ENCODE peak calls at places on chromosome 21, in five cellular contexts. B, O, U, Q and K are unnamed samples.

GRCh38 chr21:41171210-41171609 is 3.2 kb downstream of the BACE2 start:
- DNase-seq in O (no peak), Q (peak; percentile 75), B (no peak), U (peak; percentile 83), K (peak; percentile 61)

GRCh38 chr21:36608251-36608650 is 90.7 kb upstream of the SIM2 start:
- DNase-seq in O (no peak), B (no peak), U (no peak), Q (no peak), K (no peak)

GRCh38 chr21:15257646-15258045 is 192.8 kb upstream of the NRIP1 start:
- DNase-seq in Q (no peak), B (no peak), U (no peak), O (no peak), K (no peak)

GRCh38 chr21:46457801-46458314 is 833 bp upstream of the DIP2A start:
- DNase-seq in B (peak; percentile 46), U (no peak), O (no peak), Q (peak; percentile 82), K (peak; percentile 41)

GRCh38 chr21:45072963-45073300 is 1.4 kb upstream of the ADARB1 start:
- DNase-seq in Q (no peak), B (no peak), U (no peak), O (no peak), K (no peak)

GRCh38 chr21:29676395-29676794 is 263.4 kb downstream of the GRIK1 start:
- DNase-seq in O (no peak), B (no peak), U (no peak), Q (no peak), K (no peak)

GRCh38 chr21:28091500-28091899 is 901.2 kb downstream of the LTN1 start:
- DNase-seq in Q (no peak), O (no peak), B (no peak), U (no peak), K (no peak)

GRCh38 chr21:45993210-45994085 is 11.9 kb downstream of the COL6A1 start:
- DNase-seq in O (peak; percentile 13), B (no peak), U (peak; percentile 16), Q (peak; percentile 61), K (no peak)

GRCh38 chr21:33380483-33380998 is 22.7 kb upstream of the IFNGR2 start:
- DNase-seq in U (peak; percentile 96), O (peak; percentile 61), B (peak; percentile 95), Q (peak; percentile 94), K (peak; percentile 96)

GRCh38 chr21:19853061-19853460 is 1145.1 kb upstream of the NCAM2 start:
- DNase-seq in U (no peak), Q (peak; percentile 38), B (no peak), O (no peak), K (no peak)

GRCh38 chr21:28235169-28235892 is 757.3 kb downstream of the LTN1 start:
- DNase-seq in B (no peak), O (no peak), Q (no peak), U (no peak), K (peak; percentile 55)

GRCh38 chr21:45973475-45974072 is 8.0 kb upstream of the COL6A1 start:
- DNase-seq in O (peak; percentile 73), Q (peak; percentile 78), U (peak; percentile 71), B (peak; percentile 82), K (peak; percentile 89)

DNA sequence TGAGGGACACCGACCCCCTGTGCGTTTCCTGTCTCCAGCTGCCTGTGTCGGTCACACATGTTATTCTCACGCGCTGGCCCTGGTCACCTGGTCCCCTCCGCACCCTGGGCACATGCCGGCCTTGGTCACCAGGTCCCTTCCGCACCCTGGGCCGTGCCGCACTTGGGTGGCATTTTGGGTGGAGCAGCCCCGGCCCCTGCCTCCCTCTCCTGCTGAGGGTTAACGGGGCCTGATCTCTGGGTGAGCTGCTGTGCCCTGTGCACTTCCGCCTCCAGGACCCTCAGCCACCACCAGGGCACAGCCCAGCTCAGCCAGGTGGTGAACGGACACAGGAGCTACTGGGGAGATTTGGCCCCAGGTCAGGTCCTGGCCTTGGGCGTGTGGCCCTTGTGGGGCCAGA is 26.6 kb downstream of the RRP1 start:
- DNase-seq in O (no peak), B (no peak), Q (no peak), U (no peak), K (no peak)
- TF ChIP-seq CTCF in O (no peak), B (no peak), Q (no peak), U (no peak), K (no peak)

GRCh38 chr21:37914211-37914900 is 1.9 kb downstream of the KCNJ6 start:
- DNase-seq in O (no peak), Q (peak; percentile 73), U (no peak), B (peak; percentile 5), K (no peak)

GRCh38 chr21:37915516-37915915 is 741 bp downstream of the KCNJ6 start:
- DNase-seq in B (peak; percentile 50), U (no peak), Q (no peak), O (no peak), K (no peak)

GRCh38 chr21:37916795-37917142 is 512 bp upstream of the KCNJ6 start:
- DNase-seq in B (no peak), Q (no peak), U (no peak), O (no peak), K (no peak)

GRCh38 chr21:37917612-37918011 is 1.4 kb upstream of the KCNJ6 start:
- DNase-seq in B (peak; percentile 22), Q (no peak), U (no peak), O (no peak), K (peak; percentile 30)

DNA sequence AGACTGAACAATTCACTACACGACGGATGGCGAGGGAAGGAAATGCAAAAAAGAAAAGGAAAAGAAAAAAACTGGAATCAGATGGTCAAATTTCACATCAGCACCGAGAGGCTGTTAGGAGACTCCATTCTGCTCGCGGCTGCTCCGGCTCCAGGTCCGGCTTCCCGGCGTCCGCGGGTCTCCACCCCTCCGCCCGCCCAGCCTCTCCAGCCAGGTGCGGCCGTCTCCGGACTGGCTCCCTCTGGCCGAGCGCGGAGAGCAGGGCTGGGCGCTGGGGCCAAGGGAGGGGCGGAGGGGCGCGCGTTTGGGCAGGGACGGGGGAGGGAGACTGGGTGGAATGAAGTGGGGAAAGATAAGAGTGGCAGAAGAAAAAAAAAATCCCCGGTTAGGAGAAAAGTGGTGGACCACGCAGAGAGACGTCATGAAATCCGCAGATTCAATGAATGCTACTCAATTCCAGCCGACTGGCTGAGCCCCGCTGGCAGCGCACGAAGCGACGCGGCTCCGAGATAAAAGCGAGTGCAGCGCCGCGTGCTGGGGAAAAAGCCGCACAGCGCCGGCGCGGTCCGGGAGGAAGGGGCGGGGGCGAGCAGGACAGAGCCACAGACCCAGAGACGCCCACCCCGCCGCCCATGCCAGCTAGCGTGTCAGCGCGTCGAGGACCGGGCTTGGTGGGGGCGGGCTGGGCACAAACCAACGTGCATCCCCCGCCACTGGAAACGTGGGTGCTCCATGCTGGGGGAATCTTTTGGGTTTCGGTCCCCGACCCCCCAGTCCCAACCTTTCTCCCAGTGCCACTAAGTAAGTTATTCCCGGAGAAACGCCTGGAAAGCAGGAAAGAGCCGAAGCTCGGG is at the start of gene KCNJ6:
- DNase-seq in Q (peak; percentile 73), O (no peak), U (no peak), B (peak; percentile 53), K (peak; percentile 25)
- TF ChIP-seq CTCF in Q (peak; percentile 52), O (no peak), U (no peak), B (peak; percentile 68), K (peak; percentile 49)

DNA sequence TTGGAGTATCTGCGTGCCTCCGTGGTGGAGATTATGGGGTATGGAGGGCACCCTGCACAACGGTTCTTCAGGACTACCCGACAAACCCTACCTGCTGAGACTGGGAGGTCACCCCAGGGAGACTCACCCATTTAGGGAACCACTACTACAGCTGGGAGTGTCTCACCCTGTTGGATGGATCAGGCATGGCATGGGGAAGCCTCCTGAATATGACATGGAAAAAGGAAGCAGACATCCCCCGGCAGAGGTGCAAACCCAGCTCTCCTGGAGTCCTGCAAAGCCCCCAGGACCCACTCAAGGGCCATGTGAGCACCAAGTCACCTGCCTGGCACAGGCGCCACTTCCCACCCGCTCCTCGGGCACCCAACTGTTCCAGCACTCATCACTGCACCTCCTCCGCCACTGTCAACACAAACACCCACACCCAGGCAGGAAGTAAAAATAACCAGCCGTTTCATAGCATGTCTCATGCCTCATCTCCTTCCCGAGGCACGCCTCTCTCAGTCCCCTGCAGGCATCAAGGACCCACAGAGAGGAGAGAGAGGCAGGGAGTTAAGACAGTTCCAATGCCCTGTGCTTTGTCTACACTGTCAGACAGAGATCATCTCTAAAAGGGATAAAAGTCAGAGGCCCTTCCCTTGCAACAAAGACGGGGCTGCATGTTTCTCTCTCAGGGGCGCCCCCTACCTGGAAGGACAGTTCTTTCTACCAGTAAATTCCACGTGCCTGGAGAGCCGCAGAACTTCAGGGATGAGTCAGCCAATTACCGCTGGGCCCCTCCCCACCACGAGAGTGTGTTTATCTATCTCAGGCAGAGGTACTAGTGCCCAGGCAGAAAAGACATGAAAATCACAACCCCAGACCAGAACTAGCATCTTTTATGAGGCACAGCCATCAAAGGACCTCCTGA is 150.1 kb upstream of the SOD1 start:
- DNase-seq in B (no peak), O (peak; percentile 22), U (no peak), Q (no peak), K (no peak)
- TF ChIP-seq CTCF in B (no peak), O (peak; percentile 20), U (peak; percentile 8), Q (no peak), K (no peak)

GRCh38 chr21:38806153-38806941 is 618 bp downstream of the ETS2 start:
- DNase-seq in Q (peak; percentile 80), O (peak; percentile 33), B (no peak), U (no peak), K (no peak)
- TF ChIP-seq CTCF in Q (no peak), O (peak; percentile 12), B (peak; percentile 15), U (no peak), K (peak; percentile 16)

GRCh38 chr21:38804030-38804616 is 1.6 kb upstream of the ETS2 start:
- DNase-seq in O (no peak), U (no peak), B (no peak), Q (no peak), K (no peak)

GRCh38 chr21:38806942-38807284 is 1.2 kb downstream of the ETS2 start:
- DNase-seq in Q (no peak), B (no peak), U (no peak), O (no peak), K (peak; percentile 53)

GRCh38 chr21:38804617-38805281 is 980 bp upstream of the ETS2 start:
- DNase-seq in Q (peak; percentile 91), B (peak; percentile 54), U (peak; percentile 69), O (no peak), K (peak; percentile 50)

GRCh38 chr21:38807481-38807880 is 1.8 kb downstream of the ETS2 start:
- DNase-seq in O (no peak), B (no peak), Q (no peak), U (no peak), K (peak; percentile 47)

DNA sequence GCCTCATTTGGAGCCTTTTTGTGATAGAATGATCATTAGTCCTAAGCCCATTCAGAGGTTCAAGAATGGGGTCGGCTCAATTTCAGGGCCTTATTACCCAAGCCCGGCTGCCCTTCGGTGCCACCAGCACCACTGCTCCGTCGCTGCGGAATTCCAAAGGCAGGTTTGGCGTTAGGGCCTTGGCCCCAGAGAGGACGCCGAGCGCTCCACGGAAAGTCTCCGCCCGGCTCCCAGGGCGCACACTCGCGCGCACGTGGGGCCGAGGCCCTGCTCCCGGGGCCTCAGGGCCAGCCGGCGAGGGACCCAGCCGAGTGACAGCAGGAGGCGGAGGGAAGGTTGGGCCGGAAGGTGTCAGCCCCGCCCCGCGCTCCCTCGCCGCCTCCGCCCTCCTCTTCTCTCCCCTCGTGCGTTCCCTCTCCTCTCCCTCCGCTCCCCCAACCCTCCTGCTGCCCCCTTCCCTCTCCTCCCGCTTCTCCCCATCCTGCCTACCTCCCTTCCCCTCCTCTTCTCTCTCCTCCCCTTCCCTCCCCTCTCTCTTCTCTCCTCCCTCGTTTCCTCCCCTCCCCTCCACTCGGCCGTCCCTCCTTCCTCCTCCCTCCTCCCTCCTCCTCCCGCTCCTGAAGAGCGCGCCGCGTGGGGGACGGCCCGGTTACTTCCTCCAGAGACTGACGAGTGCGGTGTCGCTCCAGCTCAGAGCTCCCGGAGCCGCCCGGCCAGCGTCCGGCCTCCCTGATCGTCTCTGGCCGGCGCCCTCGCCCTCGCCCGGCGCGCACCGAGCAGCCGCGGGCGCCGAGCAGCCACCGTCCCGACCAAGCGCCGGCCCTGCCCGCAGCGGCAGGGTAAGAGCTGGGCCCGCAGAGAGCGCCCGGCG is at the start of gene ETS2:
- DNase-seq in O (peak; percentile 53), B (peak; percentile 87), U (peak; percentile 88), Q (peak; percentile 97), K (peak; percentile 92)
- TF ChIP-seq CTCF in O (no peak), B (no peak), U (no peak), Q (no peak), K (peak; percentile 0)

GRCh38 chr21:43312011-43312410 is 114.9 kb downstream of the SIK1 start:
- DNase-seq in O (no peak), Q (no peak), U (no peak), B (no peak), K (no peak)
- TF ChIP-seq CTCF in O (no peak), Q (no peak), U (no peak), B (no peak), K (no peak)